ENCODE peak calls at places on chromosomes 5 and 9, in eight cellular contexts. A, O, R, L, I, S, U and M are unnamed samples.

GRCh38 chr5:168404366-168404765 is 81.9 kb upstream of the RARS1 start:
- DNase-seq in I (peak), S (no peak), A (no peak), L (no peak), O (no peak), U (no peak), R (no peak), M (no peak)

GRCh38 chr9:112751059-112751795 is 667 bp downstream of the SNX30 start:
- DNase-seq in L (peak), S (peak), U (peak), R (peak), I (peak), A (peak), O (peak), M (peak)

GRCh38 chr9:69421908-69422801 is 97.1 kb downstream of the ENTREP1 start:
- DNase-seq in U (peak), O (peak), A (peak), S (peak), I (peak), L (peak), R (no peak), M (peak)

GRCh38 chr5:168766038-168766700 is 187.0 kb upstream of the PANK3 start:
- DNase-seq in L (no peak), I (no peak), O (no peak), U (no peak), S (no peak), R (no peak), A (no peak), M (no peak)

GRCh38 chr5:95821110-95822021 is 1.2 kb downstream of the GLRX start:
- DNase-seq in R (no peak), O (no peak), U (no peak), A (no peak), S (no peak), L (no peak), I (no peak), M (no peak)

GRCh38 chr9:104091028-104091590 is 3.0 kb upstream of the SMC2 start:
- DNase-seq in R (no peak), A (no peak), L (no peak), S (no peak), I (no peak), O (no peak), U (peak), M (no peak)

GRCh38 chr5:96927008-96927407 is 8.9 kb upstream of the LNPEP start:
- DNase-seq in L (no peak), O (no peak), A (no peak), I (no peak), S (no peak), U (no peak), R (no peak), M (no peak)

GRCh38 chr5:173653822-173654523 is 37.5 kb upstream of the BOD1 start:
- DNase-seq in S (no peak), U (no peak), I (no peak), A (no peak), L (no peak), R (no peak), O (no peak), M (no peak)

GRCh38 chr5:54159153-54159836 is 151.1 kb downstream of the ARL15 start:
- DNase-seq in A (no peak), U (no peak), L (no peak), R (no peak), S (no peak), I (no peak), O (no peak), M (no peak)

GRCh38 chr9:3880851-3881250 is 355.1 kb upstream of the RFX3 start:
- DNase-seq in R (no peak), O (no peak), I (peak), U (no peak), S (no peak), L (no peak), A (no peak), M (no peak)

GRCh38 chr5:138950411-138951011 is 75.4 kb upstream of the LRRTM2 start:
- DNase-seq in L (no peak), I (no peak), U (no peak), R (no peak), O (no peak), A (no peak), S (no peak), M (no peak)

GRCh38 chr9:6576930-6577329 is 68.6 kb downstream of the GLDC start:
- DNase-seq in U (no peak), R (no peak), O (no peak), I (no peak), S (no peak), A (no peak), L (no peak), M (no peak)

GRCh38 chr5:176427971-176428370 is 11.6 kb upstream of the CLTB start:
- DNase-seq in A (no peak), O (no peak), I (no peak), U (no peak), L (no peak), S (no peak), R (no peak), M (no peak)

GRCh38 chr9:133863193-133863592 is 125.0 kb upstream of the SARDH start:
- DNase-seq in L (no peak), I (no peak), U (no peak), R (no peak), S (no peak), A (no peak), O (no peak), M (no peak)

GRCh38 chr9:109319631-109320233 is 1.1 kb downstream of the EPB41L4B start:
- DNase-seq in O (no peak), I (no peak), A (no peak), L (no peak), S (peak), R (no peak), U (no peak), M (no peak)

GRCh38 chr9:4030751-4031150 is 269.1 kb downstream of the GLIS3 start:
- DNase-seq in U (no peak), L (no peak), I (peak), O (no peak), S (no peak), A (no peak), R (no peak), M (no peak)

GRCh38 chr5:88815048-88815789 is 67.8 kb downstream of the MEF2C start:
- DNase-seq in L (no peak), U (no peak), R (no peak), O (no peak), A (no peak), S (no peak), I (no peak), M (no peak)

GRCh38 chr9:13064060-13064459 is 215.4 kb downstream of the MPDZ start:
- DNase-seq in A (no peak), R (no peak), O (no peak), U (no peak), S (no peak), I (no peak), L (no peak), M (no peak)

GRCh38 chr5:116554764-116555163 is 19.9 kb downstream of the SEMA6A start:
- DNase-seq in I (no peak), O (no peak), R (no peak), S (no peak), A (no peak), L (no peak), U (no peak), M (no peak)

GRCh38 chr9:132412089-132412488 is 2.1 kb downstream of the CFAP77 start:
- DNase-seq in R (no peak), S (peak), A (no peak), O (peak), I (no peak), L (no peak), U (peak), M (no peak)

GRCh38 chr5:78221964-78222451 is 72.5 kb downstream of the AP3B1 start:
- DNase-seq in U (no peak), R (peak), S (peak), O (no peak), L (no peak), I (no peak), A (peak), M (no peak)

GRCh38 chr5:15574806-15575205 is 74.8 kb downstream of the FBXL7 start:
- DNase-seq in I (peak), U (no peak), L (no peak), S (no peak), O (no peak), A (no peak), R (no peak), M (no peak)

GRCh38 chr9:121839726-121840500 is 188.5 kb downstream of the DAB2IP start:
- DNase-seq in U (no peak), O (no peak), I (no peak), S (peak), L (no peak), A (no peak), R (no peak), M (peak)

GRCh38 chr9:37760416-37761165 is 7.0 kb downstream of the TRMT10B start:
- DNase-seq in A (no peak), S (no peak), L (no peak), O (no peak), I (no peak), R (no peak), U (no peak), M (no peak)